ENCODE peak calls at places on chromosomes 16 and 17, in five cellular contexts. L is Panc1, B is tibial nerve, F is right lobe of liver, I is left lung. A is an unnamed sample. For H3K4me1, the result is how much of the 10 kb centered on the place peaks cover.

GRCh38 chr16:19410435-19411153 is 7.1 kb upstream of the TMC5 start:
- DNase-seq in L (no peak), B (no peak), F (no peak), I (peak), A (peak)

GRCh38 chr17:59221159-59221847 is 992 bp downstream of the GDPD1 start:
- DNase-seq in L (no peak), B (no peak), F (no peak), I (no peak), A (no peak)

GRCh38 chr17:30780343-30780742 is 44.1 kb downstream of the CRLF3 start:
- DNase-seq in L (no peak), B (no peak), F (no peak), I (no peak), A (no peak)

GRCh38 chr16:30927789-30928378 is 4.5 kb downstream of the FBXL19 start:
- DNase-seq in L (no peak), B (no peak), F (peak), I (peak), A (peak)

GRCh38 chr17:81601525-81602120 is 35.3 kb downstream of the NPLOC4 start:
- DNase-seq in L (peak), B (no peak), F (no peak), I (no peak), A (peak)

GRCh38 chr17:45640141-45640850 is 143.8 kb upstream of the CRHR1 start:
- DNase-seq in L (peak), B (peak), F (peak), I (peak), A (peak)

GRCh38 chr17:75012320-75013076 is at the start of gene MRPL58:
- DNase-seq in L (no peak), B (peak), F (peak), I (peak), A (peak)

GRCh38 chr17:19244357-19244756 is 7.2 kb downstream of the EPN2 start:
- DNase-seq in L (no peak), B (no peak), F (no peak), I (no peak), A (no peak)

GRCh38 chr17:70242781-70243437 is 73.6 kb downstream of the KCNJ2 start:
- DNase-seq in L (no peak), B (no peak), F (no peak), I (no peak), A (no peak)

GRCh38 chr17:74739227-74739831 is 2.3 kb downstream of the RAB37 start:
- DNase-seq in L (no peak), B (no peak), F (no peak), I (no peak), A (no peak)

GRCh38 chr16:25868041-25868600 is 176.4 kb downstream of the HS3ST4 start:
- DNase-seq in L (no peak), B (no peak), F (no peak), I (no peak), A (no peak)

GRCh38 chr17:7883781-7884386 is 4.7 kb upstream of the CHD3 start:
- DNase-seq in L (no peak), B (no peak), F (no peak), I (no peak), A (no peak)

DNA sequence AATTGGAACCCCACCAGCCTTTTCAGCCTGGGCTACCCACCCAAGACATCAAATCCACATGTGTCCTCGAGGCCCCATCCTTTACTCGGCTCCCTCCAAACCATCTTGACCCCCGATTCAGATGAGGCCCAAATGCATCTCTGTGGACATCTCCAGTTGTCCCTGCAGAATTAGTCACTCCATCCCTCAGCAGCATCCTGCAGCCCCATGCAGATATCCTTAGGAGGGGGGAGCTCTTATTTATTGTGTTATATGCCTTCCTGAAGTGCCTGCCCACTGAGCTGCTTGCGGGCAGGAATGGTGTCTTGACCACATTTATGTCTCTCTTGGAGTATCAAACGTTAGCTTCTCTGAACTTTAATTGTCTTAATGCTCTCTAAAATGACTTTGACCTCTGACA is 15.6 kb downstream of the CDK5RAP3 start:
- DNase-seq in L (no peak), B (no peak), F (no peak), I (no peak), A (no peak)
- H3K4me1 ChIP-seq in L (under half), B (under half), F (under half), I (under half), A (under half)

GRCh38 chr17:41772218-41772585 is 14.3 kb downstream of the JUP start:
- DNase-seq in L (no peak), B (no peak), F (peak), I (peak), A (peak)

GRCh38 chr17:41773190-41773588 is 13.3 kb downstream of the JUP start:
- DNase-seq in L (no peak), B (no peak), F (peak), I (peak), A (peak)

GRCh38 chr17:41775394-41776226 is 10.9 kb downstream of the JUP start:
- DNase-seq in L (no peak), B (no peak), F (no peak), I (no peak), A (no peak)

GRCh38 chr17:41772586-41773189 is 13.8 kb downstream of the JUP start:
- DNase-seq in L (no peak), B (no peak), F (peak), I (no peak), A (peak)

GRCh38 chr17:41773731-41774193 is 12.7 kb downstream of the JUP start:
- DNase-seq in L (no peak), B (no peak), F (no peak), I (no peak), A (no peak)
- H3K4me1 ChIP-seq in L (half or more), B (under half), F (under half), I (half or more), A (half or more)

DNA sequence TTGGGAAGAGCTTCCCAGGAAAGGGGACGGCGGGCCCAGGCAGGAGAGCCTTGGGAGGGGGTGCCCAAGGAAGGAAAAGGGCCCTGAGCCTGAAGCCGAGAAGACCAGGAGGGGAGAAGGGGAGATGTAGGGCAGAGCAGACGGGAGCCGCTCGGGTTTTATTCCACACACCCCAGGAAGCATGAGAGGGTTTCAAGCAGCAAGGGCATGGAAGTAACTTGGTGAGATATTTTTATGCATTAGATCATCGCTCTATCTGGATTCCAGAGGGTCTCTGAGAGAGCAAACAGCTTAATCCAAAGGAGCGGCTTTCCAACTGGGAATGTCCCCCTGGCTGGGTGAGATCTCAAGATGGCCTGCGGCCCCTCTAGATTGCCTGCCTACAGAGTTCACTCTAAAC is 171.0 kb downstream of the IRX3 start:
- DNase-seq in L (no peak), B (no peak), F (no peak), I (no peak), A (no peak)
- H3K4me1 ChIP-seq in L (under half), B (under half), F (under half), I (under half), A (under half)

DNA sequence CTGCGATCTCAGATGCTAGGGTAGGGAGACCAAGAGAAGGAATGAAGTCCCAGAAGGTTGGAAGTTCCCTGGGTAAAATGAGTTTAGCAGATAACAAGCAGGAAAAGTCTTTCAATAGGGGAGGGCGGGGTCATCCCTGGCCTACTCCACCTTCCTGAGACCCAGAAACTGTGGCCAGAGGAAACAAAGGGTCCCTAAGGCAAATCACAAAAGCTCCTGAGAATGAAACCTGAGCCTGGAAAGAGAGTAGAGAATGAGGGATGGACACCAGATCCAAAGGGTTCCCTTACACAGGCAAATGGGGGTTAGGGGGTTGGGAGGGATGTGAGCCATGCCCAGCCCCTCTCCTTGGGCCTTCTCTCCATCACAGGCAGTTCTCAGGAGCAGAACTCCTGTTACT is 9.6 kb upstream of the NR1D1 start:
- DNase-seq in L (no peak), B (no peak), F (no peak), I (peak), A (no peak)
- H3K4me1 ChIP-seq in L (under half), B (half or more), F (under half), I (half or more), A (half or more)

GRCh38 chr17:32515677-32516383 is 29.0 kb downstream of the CDK5R1 start:
- DNase-seq in L (no peak), B (no peak), F (no peak), I (no peak), A (no peak)

GRCh38 chr17:32518856-32519768 is 32.3 kb downstream of the CDK5R1 start:
- DNase-seq in L (no peak), B (no peak), F (peak), I (no peak), A (no peak)

GRCh38 chr17:32516450-32516849 is 29.7 kb downstream of the CDK5R1 start:
- DNase-seq in L (no peak), B (no peak), F (no peak), I (no peak), A (no peak)

GRCh38 chr17:32517982-32518381 is 31.2 kb downstream of the CDK5R1 start:
- DNase-seq in L (no peak), B (no peak), F (no peak), I (no peak), A (no peak)

GRCh38 chr17:32516940-32517711 is 30.3 kb downstream of the CDK5R1 start:
- DNase-seq in L (no peak), B (no peak), F (no peak), I (no peak), A (no peak)
- H3K4me1 ChIP-seq in L (under half), B (under half), F (under half), I (under half), A (under half)

GRCh38 chr16:4320571-4321137 is 4.8 kb downstream of the GLIS2 start:
- DNase-seq in L (no peak), B (no peak), F (no peak), I (no peak), A (no peak)
- H3K4me1 ChIP-seq in L (half or more), B (half or more), F (under half), I (half or more), A (under half)

DNA sequence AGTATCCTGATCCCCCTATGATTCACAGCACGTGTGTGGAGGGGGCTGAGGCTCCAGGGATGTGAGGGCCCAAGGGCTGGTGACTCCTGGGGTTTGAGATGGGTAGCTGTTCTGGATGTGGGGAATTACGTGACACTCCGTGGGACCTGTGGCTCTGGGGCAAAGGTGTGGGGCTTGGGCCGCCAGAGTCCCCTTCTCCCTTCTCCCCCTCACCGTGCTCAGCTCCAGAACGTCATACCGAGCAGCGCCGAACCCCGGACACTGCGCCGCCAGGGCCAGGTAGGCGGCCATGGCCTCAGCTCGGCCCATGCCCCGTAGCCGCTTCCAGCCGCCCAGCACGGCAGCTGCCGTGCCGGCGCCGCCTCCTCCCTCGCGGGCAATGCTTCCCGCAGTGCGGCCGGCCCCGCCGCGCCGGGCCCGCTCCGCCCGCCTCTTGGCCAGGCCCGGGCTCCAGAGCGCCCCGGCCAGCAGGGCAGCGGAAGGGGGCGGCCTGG is 7.0 kb downstream of the PLEKHH3 start:
- DNase-seq in L (no peak), B (no peak), F (no peak), I (no peak), A (no peak)
- H3K4me1 ChIP-seq in L (under half), B (under half), F (under half), I (half or more), A (under half)